ENCODE peak calls at places on chromosome 21, in ten cellular contexts. V is adrenal gland, Q is heart left ventricle, Z is body of pancreas, A is endothelial cell of umbilical vein, F is Peyer's patch, P is ovary, W is prostate gland, O is A549, E is transverse colon. L is an unnamed sample.

GRCh38 chr21:29433366-29434059 is 134.8 kb downstream of the BACH1 start:
- DNase-seq in V (no peak), Q (no peak), Z (no peak), A (no peak), F (no peak), P (no peak), W (no peak), O (no peak), E (no peak), L (no peak)

GRCh38 chr21:34836103-34836932 is 167.5 kb downstream of the CLIC6 start:
- DNase-seq in V (peak), Q (peak), Z (peak), A (peak), F (no peak), P (peak), W (no peak), O (peak), E (peak), L (peak)

GRCh38 chr21:39971961-39972360 is 104.7 kb downstream of the PCP4 start:
- DNase-seq in V (no peak), Q (no peak), Z (no peak), A (no peak), F (no peak), P (no peak), W (no peak), O (no peak), E (no peak), L (no peak)

GRCh38 chr21:36325373-36326010 is 5.5 kb downstream of the MORC3 start:
- DNase-seq in V (no peak), Q (no peak), Z (no peak), A (no peak), F (no peak), P (no peak), W (no peak), O (no peak), E (no peak), L (no peak)

GRCh38 chr21:25700741-25701140 is 34.0 kb downstream of the ATP5PF start:
- DNase-seq in V (no peak), Q (no peak), Z (no peak), A (no peak), F (no peak), P (no peak), W (no peak), O (no peak), E (no peak), L (no peak)

GRCh38 chr21:16082038-16082816 is 352.4 kb downstream of the USP25 start:
- DNase-seq in V (no peak), Q (no peak), Z (no peak), A (peak), F (no peak), P (no peak), W (no peak), O (no peak), E (no peak), L (no peak)

GRCh38 chr21:38798481-38798882 is 7.2 kb upstream of the ETS2 start:
- DNase-seq in V (no peak), Q (no peak), Z (no peak), A (no peak), F (peak), P (no peak), W (no peak), O (peak), E (peak), L (no peak)

GRCh38 chr21:17693801-17694200 is 81.1 kb upstream of the BTG3 start:
- DNase-seq in V (no peak), Q (no peak), Z (no peak), A (no peak), F (no peak), P (no peak), W (no peak), O (no peak), E (no peak), L (no peak)

GRCh38 chr21:27722095-27722494 is 755.2 kb upstream of the ADAMTS5 start:
- DNase-seq in V (no peak), Q (no peak), Z (no peak), A (no peak), F (no peak), P (no peak), W (no peak), O (no peak), E (no peak), L (no peak)

GRCh38 chr21:33666153-33666552 is 23.9 kb downstream of the ITSN1 start:
- DNase-seq in V (no peak), Q (no peak), Z (no peak), A (no peak), F (no peak), P (no peak), W (no peak), O (no peak), E (no peak), L (no peak)

GRCh38 chr21:38277501-38278111 is 20.8 kb downstream of the KCNJ15 start:
- DNase-seq in V (peak), Q (no peak), Z (no peak), A (peak), F (no peak), P (no peak), W (no peak), O (peak), E (no peak), L (no peak)

GRCh38 chr21:29601072-29601471 is 302.4 kb downstream of the BACH1 start:
- DNase-seq in V (no peak), Q (no peak), Z (no peak), A (no peak), F (no peak), P (no peak), W (no peak), O (no peak), E (no peak), L (no peak)

GRCh38 chr21:34219334-34220020 is 144.3 kb upstream of the KCNE2 start:
- DNase-seq in V (no peak), Q (no peak), Z (no peak), A (no peak), F (no peak), P (no peak), W (no peak), O (no peak), E (no peak), L (no peak)

GRCh38 chr21:31310750-31311149 is 33.3 kb downstream of the TIAM1 start:
- DNase-seq in V (no peak), Q (no peak), Z (no peak), A (no peak), F (no peak), P (no peak), W (peak), O (no peak), E (no peak), L (no peak)

DNA sequence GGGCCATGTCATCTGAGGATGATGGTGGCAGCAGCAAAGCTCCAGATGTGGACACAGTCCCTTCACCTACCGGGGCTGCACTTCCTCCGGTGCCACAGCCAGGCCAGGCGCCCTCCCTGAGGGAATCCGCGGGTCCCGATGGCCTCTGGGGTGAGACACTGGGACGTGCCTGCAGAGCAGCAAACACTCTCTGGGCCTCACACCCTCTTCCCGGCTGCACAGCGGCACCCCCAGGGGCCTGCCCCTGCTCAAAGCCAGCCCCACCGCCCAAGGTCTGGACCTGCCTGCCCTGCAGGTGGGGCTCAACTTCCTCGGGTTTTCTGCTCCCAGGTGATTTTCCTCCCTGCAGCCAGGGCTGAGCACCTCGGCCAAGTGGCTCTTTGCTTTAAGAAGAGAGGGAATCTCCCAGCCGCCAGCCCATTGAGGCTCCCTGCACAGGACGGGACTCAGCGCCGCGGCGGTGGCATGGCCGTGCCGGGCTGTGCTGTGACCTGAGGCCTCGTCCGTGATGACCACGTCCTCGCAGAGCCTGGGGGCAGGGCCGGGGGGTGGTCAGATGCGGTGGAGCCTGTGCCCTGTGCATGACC is 21.3 kb upstream of the COL18A1 start:
- DNase-seq in V (no peak), Q (peak), Z (no peak), A (no peak), F (peak), P (peak), W (no peak), O (no peak), E (no peak), L (peak)
- TF ChIP-seq CTCF in V (no peak), Q (no peak), Z (no peak), A (no peak), F (no peak), P (no peak), W (no peak), O (no peak), E (no peak), L (no peak)

DNA sequence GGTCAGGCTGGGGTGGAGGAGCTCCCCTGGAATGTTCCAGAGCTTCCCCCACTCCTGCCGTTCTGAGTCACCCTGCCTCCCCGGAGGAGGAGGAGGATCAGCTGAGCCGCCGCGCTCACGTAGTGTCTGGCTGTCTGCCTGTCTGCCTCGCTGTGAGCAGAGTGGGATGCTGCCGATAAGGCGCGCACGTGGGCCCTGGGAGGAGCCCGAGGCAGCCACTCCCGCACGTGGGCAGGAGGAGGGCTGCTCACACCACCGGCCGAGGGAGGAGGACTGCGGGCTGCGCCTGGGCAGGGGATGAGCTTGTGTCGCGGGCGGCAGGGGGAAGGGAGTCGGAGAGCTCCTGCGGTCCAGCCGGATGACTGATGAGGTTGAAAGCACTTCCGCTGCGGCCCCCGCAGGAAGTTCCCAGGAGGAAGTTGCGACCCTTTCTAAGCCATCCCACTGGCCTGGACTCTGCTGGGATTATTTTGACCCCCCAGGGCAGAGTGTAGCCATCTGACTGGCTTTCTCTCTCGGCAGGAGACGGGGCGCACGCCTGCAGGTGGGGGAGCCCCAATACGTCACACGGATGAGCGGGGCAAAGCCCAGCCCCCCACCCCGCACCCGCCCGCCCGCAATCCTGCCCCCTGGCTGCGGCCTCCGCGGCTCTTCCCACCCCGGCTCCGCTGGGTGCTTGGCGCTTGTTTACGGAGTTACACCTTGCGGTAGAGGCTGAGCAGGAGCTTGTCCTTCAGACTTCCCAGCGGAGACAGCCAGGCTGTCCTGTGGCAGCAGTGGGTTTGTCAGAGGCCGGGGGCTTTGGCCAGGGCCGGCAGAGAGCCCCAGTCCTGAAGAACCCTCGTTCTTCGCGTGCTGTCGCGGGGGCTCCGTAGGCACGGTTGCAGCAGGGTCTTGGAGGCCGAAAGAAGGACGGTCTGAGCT is 9.8 kb downstream of the PDXK start:
- DNase-seq in V (peak), Q (peak), Z (peak), A (peak), F (peak), P (peak), W (peak), O (peak), E (peak), L (peak)
- TF ChIP-seq POLR2A in V (peak), Q (no peak), Z (no peak), A (peak), F (peak), P (peak), W (peak), O (no peak), E (peak), L (peak)

GRCh38 chr21:42576639-42577038 is 63.0 kb downstream of the SLC37A1 start:
- DNase-seq in V (no peak), Q (no peak), Z (no peak), A (no peak), F (no peak), P (no peak), W (no peak), O (no peak), E (no peak), L (no peak)

GRCh38 chr21:42571391-42572150 is 57.9 kb downstream of the SLC37A1 start:
- DNase-seq in V (no peak), Q (no peak), Z (peak), A (no peak), F (peak), P (no peak), W (no peak), O (no peak), E (no peak), L (peak)

GRCh38 chr21:42575111-42575510 is 61.5 kb downstream of the SLC37A1 start:
- DNase-seq in V (no peak), Q (no peak), Z (peak), A (no peak), F (peak), P (no peak), W (no peak), O (no peak), E (peak), L (no peak)

GRCh38 chr21:42572906-42573495 is 59.3 kb downstream of the SLC37A1 start:
- DNase-seq in V (no peak), Q (no peak), Z (peak), A (no peak), F (peak), P (no peak), W (no peak), O (no peak), E (peak), L (peak)

DNA sequence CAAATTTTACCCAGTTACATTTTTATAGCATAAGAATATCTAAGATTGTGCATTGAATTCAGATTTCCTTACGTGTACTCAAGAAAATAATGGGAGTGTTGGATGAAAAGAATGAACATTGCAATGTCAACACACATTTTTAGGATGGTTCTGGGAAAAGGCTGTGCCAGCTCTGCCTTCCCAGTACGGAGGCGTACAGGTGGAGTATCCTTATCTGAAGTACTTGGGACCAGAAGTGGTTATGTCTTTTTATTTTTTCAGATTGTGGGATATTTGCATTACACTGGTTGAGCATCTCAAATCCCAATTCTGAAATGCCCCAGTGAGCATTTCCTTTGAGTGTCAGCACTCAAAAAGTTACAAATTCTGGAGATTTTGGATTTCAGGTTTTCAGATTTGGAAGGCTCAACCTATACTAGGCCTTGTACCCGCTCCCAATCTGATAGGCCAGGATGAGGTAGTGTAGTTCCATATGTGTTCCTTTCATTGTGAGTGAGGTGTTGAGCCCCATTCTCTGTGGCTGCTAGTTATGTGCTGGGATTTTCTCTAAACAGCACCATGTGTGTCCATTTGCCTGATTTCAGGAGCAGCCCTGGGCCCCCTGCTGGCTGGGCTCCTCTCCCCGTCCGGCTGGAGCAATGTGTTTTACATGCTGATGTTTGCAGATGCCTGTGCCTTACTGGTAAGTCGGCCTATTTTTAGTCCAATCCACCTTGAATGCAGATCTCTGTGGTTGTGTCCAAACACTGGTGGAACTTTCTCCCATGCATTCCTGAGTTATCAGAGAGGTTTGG is 60.8 kb downstream of the SLC37A1 start:
- DNase-seq in V (no peak), Q (no peak), Z (peak), A (peak), F (peak), P (no peak), W (no peak), O (no peak), E (peak), L (peak)
- TF ChIP-seq CTCF in V (no peak), Q (no peak), Z (no peak), A (peak), F (no peak), P (no peak), W (no peak), O (no peak), E (no peak), L (no peak)

GRCh38 chr21:32412162-32412997 is at the start of gene EVA1C:
- DNase-seq in V (peak), Q (peak), Z (peak), A (peak), F (peak), P (peak), W (peak), O (peak), E (peak), L (peak)
- TF ChIP-seq POLR2A in V (peak), Q (no peak), Z (peak), A (no peak), F (peak), P (peak), W (peak), O (peak), E (no peak), L (peak)

DNA sequence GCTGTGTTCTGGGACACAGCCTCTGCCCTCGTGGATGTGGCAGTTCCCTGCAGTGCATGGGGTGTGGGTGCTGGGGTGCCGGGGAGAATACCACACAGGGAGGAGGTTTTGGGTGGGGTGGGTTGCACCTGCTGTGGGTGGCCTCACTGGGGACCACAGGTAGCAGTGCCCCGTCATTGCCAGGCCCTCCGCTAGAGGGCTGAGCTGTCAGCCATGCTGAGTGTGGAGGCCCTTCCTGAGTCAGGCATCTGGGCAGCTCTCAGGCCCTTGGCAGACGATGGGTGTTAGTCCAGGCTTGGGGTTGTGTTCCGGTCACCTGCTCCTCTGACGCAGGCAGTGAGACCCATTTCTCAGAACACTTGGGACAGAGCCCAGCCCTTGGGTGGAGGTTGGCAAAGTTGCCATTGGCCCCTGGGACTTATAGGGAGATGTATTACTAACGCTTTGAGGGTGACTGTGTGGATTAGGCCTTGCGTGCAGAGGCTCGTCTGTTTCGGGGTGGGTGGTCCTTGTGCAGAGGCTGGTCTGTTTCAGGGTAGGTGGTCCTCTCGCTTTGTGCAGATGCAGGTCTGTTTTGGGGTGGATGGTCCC is 23.9 kb downstream of the PCNT start:
- DNase-seq in V (peak), Q (peak), Z (no peak), A (no peak), F (no peak), P (no peak), W (no peak), O (no peak), E (no peak), L (no peak)
- TF ChIP-seq CTCF in V (peak), Q (peak), Z (peak), A (no peak), F (no peak), P (no peak), W (no peak), O (no peak), E (no peak), L (no peak)

GRCh38 chr21:41510500-41510899 is 2.5 kb upstream of the TMPRSS2 start:
- DNase-seq in V (no peak), Q (no peak), Z (peak), A (no peak), F (no peak), P (no peak), W (no peak), O (no peak), E (no peak), L (no peak)
- TF ChIP-seq POLR2A in V (no peak), Q (no peak), Z (no peak), A (no peak), F (peak), P (no peak), W (no peak), O (no peak), E (peak), L (no peak)

L was measured in uterus.